ENCODE peak calls at places on chromosomes 3 and 15, in eight cellular contexts. R is sigmoid colon, A is H9, P is AG08395, T is HTR-8/SVneo, S is fibroblast of the aortic adventitia, I is PC-9, Y is iris pigment epithelial cell. K is an unnamed sample.

GRCh38 chr3:28273837-28274236 is 32.4 kb downstream of the CMC1 start:
- DNase-seq in I (no peak), P (no peak), T (no peak), A (no peak), Y (no peak), S (no peak), R (no peak), K (no peak)

GRCh38 chr3:5005367-5005766 is 26.1 kb downstream of the BHLHE40 start:
- DNase-seq in I (no peak), P (no peak), T (no peak), A (no peak), S (no peak), Y (no peak), R (peak), K (no peak)

GRCh38 chr15:62071711-62072308 is 5.0 kb downstream of the C2CD4A start:
- DNase-seq in A (no peak), S (peak), R (no peak), Y (peak), T (peak), P (peak), I (no peak), K (no peak)

GRCh38 chr3:160953681-160954080 is 151.5 kb downstream of the B3GALNT1 start:
- DNase-seq in I (no peak), R (no peak), Y (no peak), P (no peak), A (no peak), S (no peak), T (no peak), K (no peak)

GRCh38 chr15:77831989-77832388 is 199.3 kb upstream of the LINGO1 start:
- DNase-seq in A (no peak), Y (no peak), P (no peak), S (no peak), I (no peak), R (peak), T (no peak), K (no peak)

GRCh38 chr3:179088306-179088705 is 16.7 kb upstream of the ZMAT3 start:
- DNase-seq in T (no peak), Y (no peak), A (no peak), P (no peak), I (no peak), R (no peak), S (no peak), K (no peak)

GRCh38 chr15:37135225-37135624 is 34.9 kb upstream of the MEIS2 start:
- DNase-seq in Y (peak), I (no peak), S (no peak), A (peak), P (no peak), T (no peak), R (no peak), K (no peak)

GRCh38 chr3:36701903-36702374 is 62.4 kb downstream of the DCLK3 start:
- DNase-seq in A (no peak), I (peak), P (peak), R (no peak), T (no peak), Y (peak), S (peak), K (no peak)

GRCh38 chr3:186757686-186758220 is 25.6 kb upstream of the EIF4A2 start:
- DNase-seq in R (no peak), Y (no peak), A (no peak), T (no peak), S (no peak), P (no peak), I (no peak), K (no peak)

GRCh38 chr3:50321146-50321843 is 1.2 kb downstream of the HYAL2 start:
- DNase-seq in R (peak), A (peak), T (peak), P (peak), I (peak), S (peak), Y (peak), K (peak)

GRCh38 chr3:147616998-147617619 is 207.9 kb downstream of the ZIC1 start:
- DNase-seq in Y (peak), T (no peak), P (peak), A (no peak), R (no peak), S (peak), I (no peak), K (no peak)

GRCh38 chr3:67077656-67078055 is 79.5 kb downstream of the KBTBD8 start:
- DNase-seq in T (no peak), Y (peak), I (no peak), R (no peak), P (no peak), A (no peak), S (peak), K (no peak)

GRCh38 chr3:87761795-87762194 is 297.0 kb downstream of the CGGBP1 start:
- DNase-seq in P (no peak), S (no peak), A (no peak), T (no peak), I (no peak), Y (no peak), R (peak), K (no peak)

GRCh38 chr3:115836944-115837343 is 213.6 kb downstream of the GAP43 start:
- DNase-seq in T (peak), R (no peak), P (peak), Y (peak), S (peak), I (no peak), A (no peak), K (no peak)

GRCh38 chr15:33623010-33623409 is 312.2 kb downstream of the RYR3 start:
- DNase-seq in Y (no peak), I (no peak), S (no peak), T (no peak), R (no peak), P (no peak), A (no peak), K (no peak)

GRCh38 chr15:71651750-71652186 is 158.6 kb upstream of the NR2E3 start:
- DNase-seq in R (no peak), S (peak), A (peak), I (no peak), Y (peak), P (peak), T (peak), K (peak)

GRCh38 chr3:47441796-47442551 is 33.8 kb downstream of the SCAP start:
- DNase-seq in T (no peak), P (no peak), Y (peak), I (no peak), R (no peak), S (no peak), A (no peak), K (no peak)

GRCh38 chr3:65811050-65811766 is 227.5 kb downstream of the MAGI1 start:
- DNase-seq in T (no peak), Y (peak), S (peak), P (peak), R (no peak), I (no peak), A (no peak), K (no peak)

GRCh38 chr3:4350789-4351163 is 47.6 kb downstream of the SETMAR start:
- DNase-seq in R (no peak), I (peak), P (peak), A (no peak), Y (peak), S (peak), T (peak), K (peak)

GRCh38 chr3:100605358-100605757 is 4.0 kb upstream of the ADGRG7 start:
- DNase-seq in A (peak), I (no peak), P (no peak), T (no peak), R (no peak), S (no peak), Y (no peak), K (no peak)

GRCh38 chr3:46883252-46884185 is 6.0 kb downstream of the PTH1R start:
- DNase-seq in A (no peak), S (peak), I (no peak), R (no peak), T (no peak), P (peak), Y (peak), K (no peak)

GRCh38 chr15:90037961-90038633 is 37.0 kb downstream of the ZNF710 start:
- DNase-seq in T (no peak), Y (peak), P (no peak), S (peak), I (no peak), R (peak), A (no peak), K (no peak)

GRCh38 chr3:46993292-46993691 is 13.8 kb downstream of the NBEAL2 start:
- DNase-seq in A (no peak), T (no peak), R (no peak), Y (no peak), S (no peak), I (peak), P (no peak), K (no peak)

GRCh38 chr3:194397757-194398312 is 1.2 kb downstream of the GP5 start:
- DNase-seq in Y (no peak), P (no peak), R (no peak), I (no peak), A (peak), T (no peak), S (no peak), K (no peak)

GRCh38 chr3:123733805-123734526 is 149.1 kb upstream of the HACD2 start:
- DNase-seq in T (peak), I (peak), P (peak), S (peak), R (no peak), A (no peak), Y (peak), K (no peak)

GRCh38 chr3:138434276-138434874 is at the start of gene ESYT3:
- DNase-seq in P (peak), Y (peak), R (peak), T (peak), A (peak), S (peak), I (peak), K (no peak)

GRCh38 chr15:62306851-62307504 is 141.9 kb upstream of the C2CD4B start:
- DNase-seq in Y (peak), T (peak), R (peak), A (peak), I (peak), S (peak), P (peak), K (peak)